ENCODE peak calls at places on chromosomes 13 and 19, in four cellular contexts. One of them, this sample, is unnamed.

GRCh38 chr19:7698583-7698982 is 3.3 kb downstream of the FCER2 start:
- DNase-seq in mesendoderm: no peak
- DNase-seq in adrenal gland: no peak
- DNase-seq in A549: no peak
- DNase-seq in this sample: no peak

GRCh38 chr13:49996951-49997895 is at the start of gene TRIM13:
- DNase-seq in adrenal gland: peak; percentile 87
- DNase-seq in A549: peak; percentile 87
- DNase-seq in mesendoderm: peak; percentile 94
- DNase-seq in this sample: peak; percentile 93

GRCh38 chr13:36715841-36716240 is 42.0 kb downstream of the SERTM1 start:
- DNase-seq in A549: no peak
- DNase-seq in mesendoderm: peak; percentile 54
- DNase-seq in adrenal gland: peak; percentile 66
- DNase-seq in this sample: no peak

GRCh38 chr13:103291693-103292572 is 225.7 kb upstream of the SLC10A2 start:
- DNase-seq in adrenal gland: no peak
- DNase-seq in A549: no peak
- DNase-seq in mesendoderm: peak; percentile 28
- DNase-seq in this sample: no peak

GRCh38 chr13:96500953-96501352 is 411.0 kb downstream of the HS6ST3 start:
- DNase-seq in A549: no peak
- DNase-seq in adrenal gland: no peak
- DNase-seq in mesendoderm: no peak
- DNase-seq in this sample: no peak

GRCh38 chr19:39927524-39928356 is 6.7 kb downstream of the FCGBP start:
- DNase-seq in adrenal gland: no peak
- DNase-seq in A549: no peak
- DNase-seq in mesendoderm: no peak
- DNase-seq in this sample: no peak

GRCh38 chr13:24709186-24709913 is 29.1 kb downstream of the ATP12A start:
- DNase-seq in mesendoderm: no peak
- DNase-seq in adrenal gland: no peak
- DNase-seq in A549: no peak
- DNase-seq in this sample: no peak

GRCh38 chr13:50915562-50915961 is 6.0 kb downstream of the RNASEH2B start:
- DNase-seq in adrenal gland: no peak
- DNase-seq in A549: no peak
- DNase-seq in mesendoderm: peak; percentile 56
- DNase-seq in this sample: no peak

GRCh38 chr19:58181902-58182576 is 822 bp upstream of the ZNF274 start:
- DNase-seq in mesendoderm: peak; percentile 73
- DNase-seq in A549: peak; percentile 82
- DNase-seq in adrenal gland: peak; percentile 14
- DNase-seq in this sample: peak; percentile 49

GRCh38 chr19:34475026-34475974 is 6.3 kb upstream of the WTIP start:
- DNase-seq in adrenal gland: no peak
- DNase-seq in mesendoderm: no peak
- DNase-seq in A549: peak; percentile 52
- DNase-seq in this sample: no peak

GRCh38 chr13:26022538-26023292 is 29.1 kb downstream of the SHISA2 start:
- DNase-seq in adrenal gland: peak; percentile 80
- DNase-seq in mesendoderm: no peak
- DNase-seq in A549: peak; percentile 2
- DNase-seq in this sample: peak; percentile 99

DNA sequence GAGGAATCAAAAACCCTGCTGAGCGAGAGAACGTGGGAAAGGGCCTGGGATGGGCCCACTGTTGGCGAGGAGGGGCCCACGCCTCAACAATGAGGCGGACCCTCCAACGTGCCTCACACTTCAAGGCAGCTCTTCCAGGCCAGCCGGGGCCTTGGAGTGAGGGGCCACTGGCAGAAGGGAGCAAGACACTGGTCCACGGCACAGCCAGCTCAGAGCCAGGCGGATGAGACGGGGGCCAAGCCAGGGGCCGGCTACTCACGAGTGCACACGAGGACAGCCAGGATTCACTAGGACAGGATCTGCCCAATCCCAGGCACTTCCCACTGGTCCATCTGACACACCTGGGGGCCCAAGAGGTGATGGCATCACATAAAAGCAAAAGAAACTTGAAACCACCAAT is 20.5 kb downstream of the ELL start:
- DNase-seq in mesendoderm: no peak
- DNase-seq in adrenal gland: no peak
- DNase-seq in A549: no peak
- DNase-seq in this sample: no peak
- H3K4me1 ChIP-seq in mesendoderm: no peaks in the 10 kb centered on the region
- H3K4me1 ChIP-seq in adrenal gland: peaks cover 19% of the 10 kb centered on the region
- H3K4me1 ChIP-seq in A549: peaks cover 25% of the 10 kb centered on the region
- H3K4me1 ChIP-seq in this sample: peaks cover 93% of the 10 kb centered on the region

GRCh38 chr19:48680436-48681126 is 7.8 kb upstream of the NTN5 start:
- DNase-seq in A549: no peak
- DNase-seq in mesendoderm: no peak
- DNase-seq in adrenal gland: no peak
- DNase-seq in this sample: no peak
- H3K27ac ChIP-seq in A549: no peak overlapping the region
- H3K27ac ChIP-seq in mesendoderm: no peak overlapping the region
- H3K27ac ChIP-seq in adrenal gland: no peak overlapping the region
- H3K27ac ChIP-seq in this sample: no peak overlapping the region

GRCh38 chr19:9078651-9079050 is 8.2 kb upstream of the OR1M1 start:
- DNase-seq in adrenal gland: no peak
- DNase-seq in A549: no peak
- DNase-seq in mesendoderm: no peak
- DNase-seq in this sample: no peak

GRCh38 chr19:9075064-9075964 is 11.5 kb upstream of the OR1M1 start:
- DNase-seq in mesendoderm: peak; percentile 95
- DNase-seq in A549: peak; percentile 97
- DNase-seq in adrenal gland: peak; percentile 93
- DNase-seq in this sample: peak; percentile 73

GRCh38 chr19:9073806-9074205 is 13.1 kb upstream of the OR1M1 start:
- DNase-seq in adrenal gland: no peak
- DNase-seq in A549: no peak
- DNase-seq in mesendoderm: peak; percentile 49
- DNase-seq in this sample: no peak

GRCh38 chr19:9076886-9077285 is 10.0 kb upstream of the OR1M1 start:
- DNase-seq in A549: no peak
- DNase-seq in adrenal gland: no peak
- DNase-seq in mesendoderm: no peak
- DNase-seq in this sample: no peak
- H3K4me1 ChIP-seq in A549: peaks cover 27% of the 10 kb centered on the region
- H3K4me1 ChIP-seq in adrenal gland: peaks cover 5% of the 10 kb centered on the region
- H3K4me1 ChIP-seq in mesendoderm: peaks cover 2% of the 10 kb centered on the region
- H3K4me1 ChIP-seq in this sample: peaks cover 5% of the 10 kb centered on the region

GRCh38 chr13:32587774-32588165 is 1.5 kb downstream of the PDS5B start:
- DNase-seq in mesendoderm: no peak
- DNase-seq in A549: no peak
- DNase-seq in adrenal gland: no peak
- DNase-seq in this sample: no peak

GRCh38 chr13:32582991-32583390 is 3.3 kb upstream of the PDS5B start:
- DNase-seq in mesendoderm: no peak
- DNase-seq in A549: no peak
- DNase-seq in adrenal gland: no peak
- DNase-seq in this sample: no peak

GRCh38 chr13:32586022-32586900 is at the start of gene PDS5B:
- DNase-seq in mesendoderm: peak; percentile 97
- DNase-seq in A549: peak; percentile 89
- DNase-seq in adrenal gland: peak; percentile 95
- DNase-seq in this sample: peak; percentile 94

GRCh38 chr13:32587014-32587773 is 942 bp downstream of the PDS5B start:
- DNase-seq in adrenal gland: peak; percentile 82
- DNase-seq in mesendoderm: peak; percentile 72
- DNase-seq in A549: peak; percentile 38
- DNase-seq in this sample: peak; percentile 76

GRCh38 chr13:32585625-32586021 is 629 bp upstream of the PDS5B start:
- DNase-seq in adrenal gland: peak; percentile 14
- DNase-seq in mesendoderm: peak; percentile 71
- DNase-seq in A549: no peak
- DNase-seq in this sample: peak; percentile 16
- H3K27ac ChIP-seq in adrenal gland: no peak overlapping the region
- H3K27ac ChIP-seq in mesendoderm: no peak overlapping the region
- H3K27ac ChIP-seq in A549: peak overlapping the region; percentile 73
- H3K27ac ChIP-seq in this sample: peak overlapping the region; percentile 91

GRCh38 chr19:1847348-1847683 is 967 bp downstream of the REXO1 start:
- DNase-seq in A549: no peak
- DNase-seq in adrenal gland: no peak
- DNase-seq in mesendoderm: no peak
- DNase-seq in this sample: no peak

GRCh38 chr19:1848399-1849131 is at the start of gene REXO1:
- DNase-seq in A549: peak; percentile 93
- DNase-seq in mesendoderm: peak; percentile 97
- DNase-seq in adrenal gland: peak; percentile 93
- DNase-seq in this sample: peak; percentile 98

GRCh38 chr19:1849999-1850398 is 1.7 kb upstream of the REXO1 start:
- DNase-seq in mesendoderm: no peak
- DNase-seq in adrenal gland: no peak
- DNase-seq in A549: no peak
- DNase-seq in this sample: no peak

GRCh38 chr19:1847684-1848398 is 442 bp downstream of the REXO1 start:
- DNase-seq in adrenal gland: peak; percentile 74
- DNase-seq in A549: no peak
- DNase-seq in mesendoderm: peak; percentile 74
- DNase-seq in this sample: no peak

DNA sequence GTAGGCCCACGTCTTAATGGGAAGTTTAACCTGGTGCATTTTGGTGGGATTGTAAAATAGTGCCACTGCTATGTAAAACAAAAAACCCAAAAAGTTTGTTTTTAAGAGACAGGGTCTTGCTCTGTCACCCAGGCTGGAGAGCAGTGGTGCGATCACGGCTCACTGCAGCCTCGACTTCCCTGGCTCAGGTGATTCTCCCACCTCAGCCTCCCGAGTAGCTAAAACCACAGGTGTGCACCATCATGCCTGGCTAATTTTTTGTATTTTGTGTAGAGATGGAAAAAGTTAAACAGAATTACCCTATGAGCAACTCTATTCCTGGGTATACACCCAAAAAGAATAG is 820 bp upstream of the REXO1 start:
- DNase-seq in adrenal gland: no peak
- DNase-seq in mesendoderm: no peak
- DNase-seq in A549: no peak
- DNase-seq in this sample: no peak
- H3K4me1 ChIP-seq in adrenal gland: peaks cover 35% of the 10 kb centered on the region
- H3K4me1 ChIP-seq in mesendoderm: peaks cover 4% of the 10 kb centered on the region
- H3K4me1 ChIP-seq in A549: peaks cover 32% of the 10 kb centered on the region
- H3K4me1 ChIP-seq in this sample: peaks cover 24% of the 10 kb centered on the region

DNA sequence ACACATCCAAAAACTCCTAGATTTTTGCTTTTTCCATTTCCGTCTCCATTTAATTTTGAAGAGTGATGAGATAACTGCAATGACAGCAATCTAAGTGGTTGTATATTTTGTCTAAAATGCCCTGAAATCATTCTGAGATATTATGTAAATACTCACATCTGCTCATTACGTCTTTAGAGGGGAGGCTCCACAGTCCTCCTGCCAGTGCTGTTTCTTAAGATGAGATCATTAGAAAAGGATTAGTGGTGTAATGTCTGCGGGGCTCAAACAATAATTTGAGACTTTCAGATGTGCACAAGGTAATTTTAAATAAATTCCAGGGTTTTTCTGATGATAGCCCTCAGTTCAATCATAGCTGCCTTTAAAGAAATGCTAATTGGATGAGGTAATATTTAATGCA is 438.0 kb downstream of the FOXO1 start:
- DNase-seq in A549: no peak
- DNase-seq in adrenal gland: no peak
- DNase-seq in mesendoderm: no peak
- DNase-seq in this sample: no peak
- H3K27ac ChIP-seq in A549: no peak overlapping the region
- H3K27ac ChIP-seq in adrenal gland: no peak overlapping the region
- H3K27ac ChIP-seq in mesendoderm: no peak overlapping the region
- H3K27ac ChIP-seq in this sample: no peak overlapping the region

GRCh38 chr19:13098291-13099072 is 4.2 kb downstream of the LYL1 start:
- DNase-seq in mesendoderm: peak; percentile 60
- DNase-seq in A549: no peak
- DNase-seq in adrenal gland: no peak
- DNase-seq in this sample: no peak
- H3K4me1 ChIP-seq in mesendoderm: peaks cover 9% of the 10 kb centered on the region
- H3K4me1 ChIP-seq in A549: peaks cover 29% of the 10 kb centered on the region
- H3K4me1 ChIP-seq in adrenal gland: peaks cover 19% of the 10 kb centered on the region
- H3K4me1 ChIP-seq in this sample: peaks cover 14% of the 10 kb centered on the region

DNA sequence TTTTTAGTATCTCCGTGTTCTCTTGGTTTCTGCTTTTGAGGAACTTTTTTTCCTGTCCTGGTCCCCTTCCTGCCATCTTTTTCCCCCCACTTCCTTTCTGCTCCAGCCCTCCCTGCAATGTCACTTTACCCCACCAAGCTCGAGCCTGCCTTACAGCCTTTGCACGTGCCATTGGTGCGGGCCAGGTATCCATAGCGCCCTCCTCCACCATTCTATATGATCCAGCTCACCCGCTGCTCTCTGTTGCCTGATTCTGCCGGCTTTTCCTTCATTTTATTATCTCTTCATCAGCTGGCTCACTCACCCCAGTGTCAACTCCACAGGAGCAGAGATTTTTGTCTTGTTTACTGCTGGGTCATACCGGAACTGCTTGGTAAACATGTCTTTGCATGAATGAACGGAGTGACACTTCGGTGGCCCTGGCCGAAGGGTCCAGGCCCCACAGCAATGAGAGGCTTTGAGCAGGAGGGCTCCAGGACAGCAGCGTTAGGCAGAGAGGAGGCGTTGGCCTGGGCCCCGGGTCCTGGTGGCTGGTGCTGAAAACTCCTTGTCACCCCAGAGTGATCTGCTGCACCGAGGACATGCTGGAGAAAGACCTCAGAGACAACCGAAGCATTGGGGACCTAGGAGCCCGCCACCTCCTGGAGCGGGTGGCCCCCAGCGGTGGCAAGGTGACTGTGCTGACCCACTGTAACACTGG is 1.2 kb downstream of the MRI1 start:
- DNase-seq in A549: no peak
- DNase-seq in adrenal gland: no peak
- DNase-seq in mesendoderm: peak; percentile 42
- DNase-seq in this sample: no peak
- H3K27ac ChIP-seq in A549: peak overlapping the region; percentile 97
- H3K27ac ChIP-seq in adrenal gland: no peak overlapping the region
- H3K27ac ChIP-seq in mesendoderm: no peak overlapping the region
- H3K27ac ChIP-seq in this sample: peak overlapping the region; percentile 4

GRCh38 chr19:12786149-12786870 is 5.0 kb upstream of the JUNB start:
- DNase-seq in A549: peak; percentile 31
- DNase-seq in adrenal gland: peak; percentile 59
- DNase-seq in mesendoderm: no peak
- DNase-seq in this sample: peak; percentile 98
- H3K4me1 ChIP-seq in A549: peaks cover 80% of the 10 kb centered on the region
- H3K4me1 ChIP-seq in adrenal gland: peaks cover 42% of the 10 kb centered on the region
- H3K4me1 ChIP-seq in mesendoderm: peaks cover 21% of the 10 kb centered on the region
- H3K4me1 ChIP-seq in this sample: peaks cover 72% of the 10 kb centered on the region

DNA sequence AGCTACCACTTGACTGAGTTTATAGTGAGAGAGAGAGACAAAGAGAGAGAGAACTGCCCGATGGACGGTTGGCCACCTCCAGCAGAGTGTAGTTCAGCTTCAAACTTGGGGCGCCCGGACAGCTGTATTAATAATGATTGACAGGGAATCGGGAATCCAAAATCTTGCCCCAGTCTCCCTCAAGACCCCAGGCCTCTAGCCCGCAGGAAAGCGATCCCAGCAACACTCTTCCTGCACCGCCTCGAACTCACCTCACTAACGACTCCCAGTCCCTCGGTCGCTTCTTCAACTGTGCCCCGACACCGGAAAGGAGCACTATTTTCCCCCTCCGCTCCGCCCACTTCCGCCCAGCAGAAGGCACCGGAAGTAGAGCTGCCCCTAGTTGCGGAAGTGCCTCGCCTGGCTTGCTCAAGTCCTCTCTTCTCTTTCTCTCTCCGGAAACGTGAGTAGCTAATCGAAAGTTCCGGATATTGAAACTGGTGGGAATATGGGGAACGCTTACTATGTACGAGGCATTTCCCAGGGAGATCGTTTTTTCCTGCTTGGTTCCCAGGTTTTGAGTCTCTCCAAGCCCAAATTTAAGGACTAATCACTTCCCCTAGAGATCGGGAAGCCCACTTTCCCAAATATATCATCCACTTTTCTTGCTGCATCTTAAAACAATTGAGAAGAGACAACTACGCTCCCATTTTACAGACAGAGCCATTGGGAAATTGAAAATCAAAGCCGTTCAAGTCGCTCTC is at the start of gene NOSIP:
- DNase-seq in adrenal gland: peak; percentile 96
- DNase-seq in A549: peak; percentile 99
- DNase-seq in mesendoderm: peak; percentile 98
- DNase-seq in this sample: peak; percentile 96
- H3K27ac ChIP-seq in adrenal gland: peak within 1 kb of the TSS; percentile 11
- H3K27ac ChIP-seq in A549: peak within 1 kb of the TSS; percentile 88
- H3K27ac ChIP-seq in mesendoderm: no peak within 1 kb of the TSS
- H3K27ac ChIP-seq in this sample: peak within 1 kb of the TSS; percentile 69